ENCODE peak calls at places on chromosomes 3 and 15, in four cellular contexts. M is mesendoderm, K is A549, F is OCI-LY7. U is an unnamed sample. For H3K4me1, the result is how much of the 10 kb centered on the place peaks cover.

GRCh38 chr3:72748659-72749058 is 99.6 kb downstream of the SHQ1 start:
- DNase-seq in M (no peak), K (no peak), F (no peak), U (no peak)

GRCh38 chr15:95328559-95328958 is 1001.9 kb upstream of the NR2F2 start:
- DNase-seq in M (no peak), K (no peak), F (no peak), U (no peak)

GRCh38 chr15:62739507-62739906 is 303.0 kb upstream of the TPM1 start:
- DNase-seq in M (peak), K (peak), F (no peak), U (no peak)

GRCh38 chr3:43248194-43248593 is 38.1 kb upstream of the SNRK start:
- DNase-seq in M (peak), K (no peak), F (no peak), U (no peak)

GRCh38 chr15:62914461-62915079 is 128.0 kb upstream of the TPM1 start:
- DNase-seq in M (peak), K (no peak), F (no peak), U (peak)

GRCh38 chr3:50248387-50248786 is 12.4 kb downstream of the GNAI2 start:
- DNase-seq in M (no peak), K (no peak), F (no peak), U (no peak)

GRCh38 chr3:859135-859534 is 233.7 kb upstream of the CNTN6 start:
- DNase-seq in M (no peak), K (no peak), F (no peak), U (no peak)

GRCh38 chr3:67318162-67318561 is 320.1 kb downstream of the KBTBD8 start:
- DNase-seq in M (no peak), K (no peak), F (no peak), U (no peak)

GRCh38 chr15:55742927-55743614 is at the start of gene PRTG:
- DNase-seq in M (peak), K (peak), F (no peak), U (peak)

GRCh38 chr3:9250236-9250635 is 790 bp upstream of the SRGAP3 start:
- DNase-seq in M (no peak), K (no peak), F (no peak), U (peak)

GRCh38 chr15:89751748-89752147 is 699 bp upstream of the MESP1 start:
- DNase-seq in M (no peak), K (no peak), F (no peak), U (no peak)

DNA sequence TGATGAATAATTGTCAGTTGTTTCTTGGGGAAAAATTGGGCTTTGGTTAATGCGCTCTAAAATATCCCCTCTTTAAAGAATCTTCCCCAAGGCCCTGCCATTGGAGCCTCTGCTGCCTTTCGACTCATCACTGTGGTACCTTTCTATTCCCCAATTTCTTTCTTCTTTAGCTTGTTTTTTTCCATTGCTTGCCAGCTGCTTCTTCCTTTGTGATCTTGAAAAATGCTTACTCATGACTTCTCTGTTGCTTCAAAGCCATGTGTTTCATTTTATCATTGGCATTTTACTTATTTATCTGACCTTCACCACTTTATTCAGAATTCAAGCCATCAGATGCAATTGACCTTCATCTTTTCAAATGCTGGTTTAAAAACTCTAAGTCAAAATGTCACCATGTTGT is 84.4 kb downstream of the SV2B start:
- DNase-seq in M (no peak), K (no peak), F (no peak), U (no peak)
- H3K4me1 ChIP-seq in M (under half), K (under half), F (under half), U (under half)

DNA sequence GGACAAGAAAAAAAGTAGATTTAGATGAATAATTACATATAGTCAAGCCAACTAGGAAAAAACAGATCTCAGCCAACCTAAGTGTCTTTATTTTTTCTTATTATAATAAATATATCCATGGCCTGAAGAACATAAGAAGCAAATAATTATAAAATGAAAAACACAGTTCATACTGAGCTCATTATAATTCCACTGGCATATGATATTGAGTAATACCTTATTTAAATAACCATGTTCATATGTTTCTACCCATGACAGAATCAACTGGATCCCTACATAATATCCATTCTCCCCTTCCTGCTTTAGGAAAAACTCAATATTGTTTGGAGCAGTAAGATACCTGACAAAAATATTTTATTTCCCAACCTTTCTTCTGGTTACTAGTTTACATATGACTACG is 184.3 kb upstream of the MBNL1 start:
- DNase-seq in M (no peak), K (no peak), F (no peak), U (no peak)
- H3K4me3 ChIP-seq in M (no peak), K (no peak), F (no peak), U (no peak)

GRCh38 chr15:29790607-29791006 is 31.7 kb downstream of the TJP1 start:
- DNase-seq in M (no peak), K (no peak), F (no peak), U (no peak)

GRCh38 chr15:29787767-29788166 is 34.5 kb downstream of the TJP1 start:
- DNase-seq in M (no peak), K (no peak), F (no peak), U (no peak)

GRCh38 chr15:29785068-29785467 is 37.2 kb downstream of the TJP1 start:
- DNase-seq in M (no peak), K (no peak), F (no peak), U (no peak)

GRCh38 chr15:29789871-29790270 is 32.4 kb downstream of the TJP1 start:
- DNase-seq in M (no peak), K (no peak), F (no peak), U (no peak)

DNA sequence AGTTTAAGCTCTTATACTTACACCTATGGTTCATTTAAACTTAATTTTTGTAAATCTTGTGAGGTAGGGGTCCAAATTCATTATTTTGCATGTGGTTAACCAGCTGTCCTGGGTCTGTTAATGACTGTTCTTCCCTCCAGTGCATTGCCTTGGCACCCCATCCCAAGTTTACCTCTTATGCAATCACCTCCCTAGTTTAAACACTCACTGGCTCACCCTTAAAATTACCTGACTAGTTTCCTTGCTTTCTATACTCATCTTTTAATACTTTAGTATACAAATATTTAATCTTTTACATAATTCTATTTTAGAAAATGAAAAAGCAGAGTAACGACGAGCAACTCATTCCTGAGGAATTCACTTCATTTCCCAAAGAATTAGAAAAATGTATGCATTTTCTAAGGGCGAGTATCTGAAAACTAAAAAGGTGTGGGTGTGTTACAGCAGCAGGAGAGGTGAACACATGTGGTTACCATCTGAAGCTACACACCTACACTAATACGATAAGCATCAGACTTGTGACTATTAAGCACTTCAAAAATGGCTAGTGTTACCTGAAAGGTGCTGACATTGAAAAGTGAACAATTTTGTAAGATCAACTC is 33.7 kb downstream of the TJP1 start:
- DNase-seq in M (peak), K (no peak), F (no peak), U (no peak)
- H3K4me2 ChIP-seq in M (no peak), K (peak), F (no peak), U (no peak)

DNA sequence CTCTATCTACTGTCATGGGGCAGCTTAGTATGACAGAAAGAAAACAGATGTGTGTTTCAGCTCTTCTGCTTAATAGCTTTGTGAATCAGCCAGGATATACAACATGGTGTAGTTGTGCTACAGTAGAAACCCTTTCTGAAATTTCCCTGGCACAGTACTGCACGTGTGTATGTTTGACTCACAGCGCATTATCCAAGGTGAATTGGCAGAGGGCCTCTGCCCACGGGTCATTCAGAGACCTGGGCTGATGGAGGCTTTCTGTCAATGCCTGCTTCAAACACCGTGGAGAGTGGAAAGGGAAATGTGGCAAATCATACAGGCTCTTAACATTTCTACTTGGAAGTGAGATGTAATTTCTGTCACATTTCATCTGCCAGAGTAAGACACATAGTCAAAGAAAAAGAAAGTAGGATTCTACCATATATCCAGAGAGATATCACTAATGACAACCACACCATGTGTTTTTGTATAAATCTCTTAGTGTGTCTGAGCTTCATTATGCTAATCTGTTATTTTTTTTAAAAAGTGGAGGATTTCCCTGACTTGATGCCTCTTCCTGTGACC is 505.1 kb downstream of the CNTN4 start:
- DNase-seq in M (no peak), K (no peak), F (no peak), U (no peak)
- H3K4me1 ChIP-seq in M (under half), K (under half), F (under half), U (under half)

GRCh38 chr3:194281766-194282165 is 69.4 kb downstream of the CPN2 start:
- DNase-seq in M (no peak), K (no peak), F (no peak), U (no peak)

GRCh38 chr3:194285024-194285858 is 65.9 kb downstream of the CPN2 start:
- DNase-seq in M (no peak), K (no peak), F (no peak), U (no peak)

GRCh38 chr3:194284351-194284750 is 66.8 kb downstream of the CPN2 start:
- DNase-seq in M (no peak), K (no peak), F (no peak), U (no peak)

GRCh38 chr3:194282436-194283122 is 68.5 kb downstream of the CPN2 start:
- DNase-seq in M (no peak), K (no peak), F (no peak), U (no peak)

GRCh38 chr3:194283218-194284006 is 67.7 kb downstream of the CPN2 start:
- DNase-seq in M (no peak), K (no peak), F (no peak), U (no peak)
- H3K4me3 ChIP-seq in M (no peak), K (no peak), F (no peak), U (no peak)

GRCh38 chr15:85337398-85338074 is 42.9 kb upstream of the AKAP13 start:
- DNase-seq in M (no peak), K (no peak), F (no peak), U (no peak)
- H3K4me2 ChIP-seq in M (no peak), K (peak), F (no peak), U (no peak)

GRCh38 chr3:19105826-19106225 is 42.5 kb upstream of the KCNH8 start:
- DNase-seq in M (no peak), K (no peak), F (no peak), U (no peak)
- H3K4me1 ChIP-seq in M (under half), K (under half), F (under half), U (under half)

DNA sequence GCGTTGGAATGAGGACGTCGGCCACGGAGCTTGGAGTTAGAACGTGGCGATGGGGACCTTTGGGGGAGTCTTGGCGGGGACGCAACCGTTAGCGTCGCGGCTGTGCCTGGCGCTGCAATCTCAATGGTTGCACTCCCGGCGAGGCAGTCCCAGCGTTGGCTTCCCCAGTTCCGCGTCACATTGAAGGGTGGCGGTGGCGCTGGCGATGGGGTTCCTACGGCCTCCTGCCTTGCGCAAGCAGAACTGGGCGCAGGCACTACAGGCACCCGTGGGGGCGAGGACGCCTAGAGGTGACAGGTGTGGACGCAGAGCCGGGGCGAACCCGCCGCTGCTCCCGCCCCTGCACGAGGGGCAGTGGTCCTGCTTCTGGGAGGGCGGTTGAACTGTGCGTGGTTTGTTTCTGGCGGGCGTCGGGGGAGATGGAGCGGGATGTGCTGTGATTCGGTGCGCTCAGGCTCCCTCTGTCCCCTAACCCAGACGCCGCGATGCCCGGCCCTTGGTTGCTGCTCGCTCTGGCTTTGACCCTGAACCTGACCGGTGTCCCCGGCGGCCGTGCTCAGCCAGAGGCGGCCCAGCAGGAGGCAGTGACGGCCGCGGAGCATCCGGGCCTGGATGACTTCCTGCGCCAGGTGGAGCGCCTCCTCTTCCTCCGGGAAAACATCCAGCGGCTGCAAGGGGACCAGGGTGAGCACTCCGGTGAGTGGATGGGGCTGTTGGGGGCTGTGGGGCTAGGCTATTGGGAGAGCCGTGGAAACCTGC is 991 bp downstream of the TRH start:
- DNase-seq in M (peak), K (no peak), F (no peak), U (peak)
- H3K4me3 ChIP-seq in M (no peak), K (no peak), F (no peak), U (peak)

GRCh38 chr3:30098206-30098605 is 508.2 kb upstream of the TGFBR2 start:
- DNase-seq in M (no peak), K (no peak), F (no peak), U (no peak)
- H3K4me2 ChIP-seq in M (no peak), K (peak), F (no peak), U (no peak)